ENCODE peak calls at places on chromosomes 2 and 18, in nine cellular contexts. One of them, this sample, is unnamed.
A peak's percentile ranks its signal among the peaks of the same experiment; 100 is the strongest.

GRCh38 chr2:195659114-195659513 is 2.1 kb downstream of the SLC39A10 start:
- DNase-seq in psoas muscle: no peak
- DNase-seq in fibroblast of mammary gland: peak; percentile 10
- DNase-seq in fibroblast of the aortic adventitia: peak; percentile 33
- DNase-seq in suprapubic skin: no peak
- DNase-seq in heart left ventricle: no peak
- DNase-seq in right atrium auricular region: no peak
- DNase-seq in stomach: no peak
- DNase-seq in pancreas: no peak
- DNase-seq in this sample: no peak

GRCh38 chr2:211901226-211901625 is 637.4 kb downstream of the ERBB4 start:
- DNase-seq in stomach: no peak
- DNase-seq in fibroblast of mammary gland: no peak
- DNase-seq in pancreas: no peak
- DNase-seq in heart left ventricle: no peak
- DNase-seq in fibroblast of the aortic adventitia: no peak
- DNase-seq in psoas muscle: no peak
- DNase-seq in suprapubic skin: no peak
- DNase-seq in right atrium auricular region: no peak
- DNase-seq in this sample: no peak

GRCh38 chr2:142112648-142113278 is 18.1 kb downstream of the LRP1B start:
- DNase-seq in stomach: no peak
- DNase-seq in suprapubic skin: no peak
- DNase-seq in fibroblast of the aortic adventitia: peak; percentile 17
- DNase-seq in fibroblast of mammary gland: peak; percentile 70
- DNase-seq in right atrium auricular region: no peak
- DNase-seq in psoas muscle: no peak
- DNase-seq in heart left ventricle: no peak
- DNase-seq in pancreas: no peak
- DNase-seq in this sample: no peak

GRCh38 chr18:35501369-35501768 is 3.6 kb upstream of the INO80C start:
- DNase-seq in fibroblast of the aortic adventitia: no peak
- DNase-seq in psoas muscle: no peak
- DNase-seq in heart left ventricle: no peak
- DNase-seq in stomach: no peak
- DNase-seq in pancreas: no peak
- DNase-seq in fibroblast of mammary gland: no peak
- DNase-seq in suprapubic skin: no peak
- DNase-seq in right atrium auricular region: no peak
- DNase-seq in this sample: no peak

GRCh38 chr2:25825238-25825637 is 53.0 kb downstream of the ASXL2 start:
- DNase-seq in stomach: no peak
- DNase-seq in suprapubic skin: no peak
- DNase-seq in fibroblast of the aortic adventitia: no peak
- DNase-seq in pancreas: no peak
- DNase-seq in psoas muscle: no peak
- DNase-seq in right atrium auricular region: no peak
- DNase-seq in fibroblast of mammary gland: no peak
- DNase-seq in heart left ventricle: no peak
- DNase-seq in this sample: no peak

GRCh38 chr2:26172189-26172865 is 561 bp upstream of the GAREM2 start:
- DNase-seq in suprapubic skin: no peak
- DNase-seq in right atrium auricular region: no peak
- DNase-seq in fibroblast of mammary gland: no peak
- DNase-seq in psoas muscle: no peak
- DNase-seq in heart left ventricle: no peak
- DNase-seq in stomach: no peak
- DNase-seq in fibroblast of the aortic adventitia: no peak
- DNase-seq in pancreas: no peak
- DNase-seq in this sample: no peak

GRCh38 chr2:489838-490237 is 187.4 kb downstream of the TMEM18 start:
- DNase-seq in heart left ventricle: no peak
- DNase-seq in stomach: no peak
- DNase-seq in fibroblast of the aortic adventitia: no peak
- DNase-seq in psoas muscle: no peak
- DNase-seq in pancreas: no peak
- DNase-seq in right atrium auricular region: no peak
- DNase-seq in fibroblast of mammary gland: no peak
- DNase-seq in suprapubic skin: no peak
- DNase-seq in this sample: no peak

GRCh38 chr2:136310005-136310495 is 192.1 kb upstream of the CXCR4 start:
- DNase-seq in fibroblast of the aortic adventitia: no peak
- DNase-seq in suprapubic skin: no peak
- DNase-seq in pancreas: no peak
- DNase-seq in right atrium auricular region: no peak
- DNase-seq in fibroblast of mammary gland: no peak
- DNase-seq in stomach: no peak
- DNase-seq in psoas muscle: no peak
- DNase-seq in heart left ventricle: no peak
- DNase-seq in this sample: no peak

GRCh38 chr2:240560480-240561324 is 545 bp downstream of the DUSP28 start:
- DNase-seq in fibroblast of mammary gland: peak; percentile 96
- DNase-seq in pancreas: peak; percentile 99
- DNase-seq in suprapubic skin: peak; percentile 100
- DNase-seq in stomach: peak; percentile 100
- DNase-seq in psoas muscle: peak; percentile 100
- DNase-seq in fibroblast of the aortic adventitia: peak; percentile 96
- DNase-seq in right atrium auricular region: peak; percentile 99
- DNase-seq in heart left ventricle: peak; percentile 100
- DNase-seq in this sample: peak; percentile 84
- TF ChIP-seq CTCF in fibroblast of mammary gland: peak; percentile 18
- TF ChIP-seq CTCF in pancreas: peak; percentile 31
- TF ChIP-seq CTCF in suprapubic skin: peak; percentile 20
- TF ChIP-seq CTCF in stomach: peak; percentile 38
- TF ChIP-seq CTCF in psoas muscle: peak; percentile 26
- TF ChIP-seq CTCF in fibroblast of the aortic adventitia: peak; percentile 40
- TF ChIP-seq CTCF in right atrium auricular region: peak; percentile 42
- TF ChIP-seq CTCF in heart left ventricle: peak; percentile 27
- TF ChIP-seq CTCF in this sample: peak; percentile 33

GRCh38 chr2:156537147-156537546 is 101.0 kb downstream of the GPD2 start:
- DNase-seq in fibroblast of the aortic adventitia: peak; percentile 72
- DNase-seq in heart left ventricle: no peak
- DNase-seq in psoas muscle: no peak
- DNase-seq in suprapubic skin: no peak
- DNase-seq in fibroblast of mammary gland: peak; percentile 68
- DNase-seq in right atrium auricular region: no peak
- DNase-seq in pancreas: no peak
- DNase-seq in stomach: no peak
- DNase-seq in this sample: no peak
- H3K4me3 ChIP-seq in fibroblast of the aortic adventitia: no peak overlapping the region
- H3K4me3 ChIP-seq in heart left ventricle: no peak overlapping the region
- H3K4me3 ChIP-seq in psoas muscle: no peak overlapping the region
- H3K4me3 ChIP-seq in suprapubic skin: no peak overlapping the region
- H3K4me3 ChIP-seq in fibroblast of mammary gland: no peak overlapping the region
- H3K4me3 ChIP-seq in right atrium auricular region: no peak overlapping the region
- H3K4me3 ChIP-seq in pancreas: no peak overlapping the region
- H3K4me3 ChIP-seq in stomach: no peak overlapping the region
- H3K4me3 ChIP-seq in this sample: peak overlapping the region; percentile 6

DNA sequence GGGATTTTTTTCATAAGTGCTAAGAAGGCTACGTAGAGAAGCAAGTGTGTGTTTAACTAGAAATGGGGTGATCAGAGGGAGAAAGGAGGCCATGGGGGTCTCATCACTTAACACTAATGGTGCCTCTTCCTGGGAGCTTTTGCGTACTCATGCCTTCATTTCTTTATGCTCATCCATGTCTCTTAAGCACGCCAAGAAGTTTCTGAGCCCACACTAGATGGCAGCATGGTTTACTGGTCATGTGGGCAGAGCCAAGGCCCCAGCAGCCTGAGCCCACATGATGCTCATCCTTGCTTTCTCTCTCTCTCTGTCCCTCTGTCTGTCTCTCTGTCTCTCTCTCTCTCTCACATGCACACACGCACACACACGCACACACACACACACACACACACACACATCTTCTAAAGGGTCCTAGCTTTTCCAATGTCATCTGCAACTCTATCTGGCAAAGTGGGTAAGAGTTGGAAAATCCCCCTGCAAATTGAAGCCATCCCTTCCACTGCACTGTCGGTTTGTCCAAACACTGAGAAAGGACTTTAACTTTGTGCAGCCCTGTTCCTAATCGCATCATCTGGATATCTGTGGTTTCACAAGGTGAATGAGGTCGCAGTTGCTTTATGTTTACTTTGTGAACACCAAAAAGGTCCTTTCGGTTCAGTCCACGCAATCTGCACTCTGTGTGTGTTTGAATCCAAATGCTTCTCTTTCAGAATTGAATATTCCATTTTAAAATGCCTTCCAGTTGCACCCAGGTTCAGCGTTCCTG is 137.2 kb upstream of the CCDC68 start:
- DNase-seq in psoas muscle: no peak
- DNase-seq in heart left ventricle: peak; percentile 38
- DNase-seq in pancreas: no peak
- DNase-seq in right atrium auricular region: no peak
- DNase-seq in suprapubic skin: no peak
- DNase-seq in fibroblast of the aortic adventitia: peak; percentile 69
- DNase-seq in stomach: no peak
- DNase-seq in fibroblast of mammary gland: peak; percentile 76
- DNase-seq in this sample: peak; percentile 38
- TF ChIP-seq CTCF in psoas muscle: peak; percentile 34
- TF ChIP-seq CTCF in heart left ventricle: peak; percentile 35
- TF ChIP-seq CTCF in pancreas: no peak
- TF ChIP-seq CTCF in right atrium auricular region: peak; percentile 54
- TF ChIP-seq CTCF in suprapubic skin: no peak
- TF ChIP-seq CTCF in fibroblast of the aortic adventitia: peak; percentile 55
- TF ChIP-seq CTCF in stomach: no peak
- TF ChIP-seq CTCF in fibroblast of mammary gland: peak; percentile 52
- TF ChIP-seq CTCF in this sample: peak; percentile 71

GRCh38 chr18:48996041-48996440 is 45.3 kb upstream of the SMAD7 start:
- DNase-seq in pancreas: no peak
- DNase-seq in suprapubic skin: no peak
- DNase-seq in psoas muscle: no peak
- DNase-seq in heart left ventricle: peak; percentile 16
- DNase-seq in fibroblast of the aortic adventitia: no peak
- DNase-seq in fibroblast of mammary gland: no peak
- DNase-seq in right atrium auricular region: no peak
- DNase-seq in stomach: no peak
- DNase-seq in this sample: no peak
- H3K4me3 ChIP-seq in pancreas: no peak overlapping the region
- H3K4me3 ChIP-seq in suprapubic skin: no peak overlapping the region
- H3K4me3 ChIP-seq in psoas muscle: no peak overlapping the region
- H3K4me3 ChIP-seq in heart left ventricle: no peak overlapping the region
- H3K4me3 ChIP-seq in fibroblast of the aortic adventitia: no peak overlapping the region
- H3K4me3 ChIP-seq in fibroblast of mammary gland: no peak overlapping the region
- H3K4me3 ChIP-seq in right atrium auricular region: no peak overlapping the region
- H3K4me3 ChIP-seq in stomach: no peak overlapping the region
- H3K4me3 ChIP-seq in this sample: no peak overlapping the region

GRCh38 chr2:1591978-1592907 is 152.1 kb downstream of the PXDN start:
- DNase-seq in heart left ventricle: peak; percentile 83
- DNase-seq in right atrium auricular region: peak; percentile 91
- DNase-seq in pancreas: no peak
- DNase-seq in fibroblast of mammary gland: peak; percentile 83
- DNase-seq in fibroblast of the aortic adventitia: peak; percentile 88
- DNase-seq in suprapubic skin: no peak
- DNase-seq in stomach: no peak
- DNase-seq in psoas muscle: peak; percentile 72
- DNase-seq in this sample: no peak
- TF ChIP-seq CTCF in heart left ventricle: peak; percentile 67
- TF ChIP-seq CTCF in right atrium auricular region: peak; percentile 78
- TF ChIP-seq CTCF in pancreas: peak; percentile 13
- TF ChIP-seq CTCF in fibroblast of mammary gland: peak; percentile 68
- TF ChIP-seq CTCF in fibroblast of the aortic adventitia: peak; percentile 82
- TF ChIP-seq CTCF in suprapubic skin: peak; percentile 14
- TF ChIP-seq CTCF in stomach: peak; percentile 28
- TF ChIP-seq CTCF in psoas muscle: peak; percentile 42
- TF ChIP-seq CTCF in this sample: peak; percentile 71

DNA sequence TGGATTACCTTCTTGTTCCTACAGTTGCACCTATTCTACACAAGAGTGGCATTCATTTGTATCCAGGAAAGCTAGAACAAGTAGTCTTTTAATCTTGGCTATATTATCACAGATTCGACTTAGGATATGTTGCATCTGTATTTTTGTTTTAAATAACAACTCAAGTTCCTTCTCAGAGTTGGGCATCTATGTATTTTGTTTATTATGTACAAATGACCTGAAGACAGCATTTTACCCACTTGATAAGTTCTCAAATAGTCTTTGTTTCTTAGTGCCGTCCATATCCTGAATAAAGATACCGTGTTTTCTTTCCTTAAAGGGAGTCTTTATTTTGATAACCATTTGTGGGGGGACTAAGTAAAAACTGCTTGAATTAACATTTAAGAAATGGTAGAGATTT is 2.9 kb downstream of the ITPRID2 start:
- DNase-seq in right atrium auricular region: no peak
- DNase-seq in stomach: no peak
- DNase-seq in fibroblast of the aortic adventitia: no peak
- DNase-seq in psoas muscle: no peak
- DNase-seq in suprapubic skin: no peak
- DNase-seq in fibroblast of mammary gland: no peak
- DNase-seq in heart left ventricle: no peak
- DNase-seq in pancreas: no peak
- DNase-seq in this sample: no peak
- H3K4me3 ChIP-seq in right atrium auricular region: no peak overlapping the region
- H3K4me3 ChIP-seq in stomach: peak overlapping the region; percentile 82
- H3K4me3 ChIP-seq in fibroblast of the aortic adventitia: peak overlapping the region; percentile 84
- H3K4me3 ChIP-seq in psoas muscle: peak overlapping the region; percentile 89
- H3K4me3 ChIP-seq in suprapubic skin: peak overlapping the region; percentile 93
- H3K4me3 ChIP-seq in fibroblast of mammary gland: peak overlapping the region; percentile 84
- H3K4me3 ChIP-seq in heart left ventricle: peak overlapping the region; percentile 93
- H3K4me3 ChIP-seq in pancreas: peak overlapping the region; percentile 80
- H3K4me3 ChIP-seq in this sample: peak overlapping the region; percentile 92

GRCh38 chr18:50573679-50574078 is 13.8 kb downstream of the MAPK4 start:
- DNase-seq in stomach: no peak
- DNase-seq in pancreas: no peak
- DNase-seq in fibroblast of mammary gland: no peak
- DNase-seq in fibroblast of the aortic adventitia: no peak
- DNase-seq in suprapubic skin: no peak
- DNase-seq in heart left ventricle: no peak
- DNase-seq in right atrium auricular region: no peak
- DNase-seq in psoas muscle: no peak
- DNase-seq in this sample: no peak
- TF ChIP-seq CTCF in stomach: no peak
- TF ChIP-seq CTCF in pancreas: no peak
- TF ChIP-seq CTCF in fibroblast of mammary gland: peak; percentile 30
- TF ChIP-seq CTCF in fibroblast of the aortic adventitia: no peak
- TF ChIP-seq CTCF in suprapubic skin: no peak
- TF ChIP-seq CTCF in heart left ventricle: no peak
- TF ChIP-seq CTCF in right atrium auricular region: no peak
- TF ChIP-seq CTCF in psoas muscle: peak; percentile 5
- TF ChIP-seq CTCF in this sample: no peak